ENCODE peak calls at places on chromosomes 16 and 17, in nine cellular contexts. Z is pancreas, H is foreskin fibroblast, G is psoas muscle, R is epithelial cell of proximal tubule, L is kidney epithelial cell, S is stomach, Q is NB4, F is ovary. U is an unnamed sample.

GRCh38 chr17:41413353-41413752 is 11.0 kb downstream of the KRT37 start:
- DNase-seq in Z (no peak), H (no peak), G (no peak), R (no peak), L (no peak), S (no peak), Q (no peak), F (no peak), U (no peak)

GRCh38 chr17:9566067-9566466 is 9.6 kb downstream of the STX8 start:
- DNase-seq in Z (no peak), H (no peak), G (no peak), R (no peak), L (no peak), S (no peak), Q (no peak), F (no peak), U (no peak)

GRCh38 chr17:50479522-50480141 is 972 bp downstream of the RSAD1 start:
- DNase-seq in Z (peak; percentile 78), H (peak; percentile 76), G (peak; percentile 89), R (no peak), L (no peak), S (peak; percentile 79), Q (peak; percentile 90), F (peak; percentile 75), U (no peak)

GRCh38 chr16:66881014-66881417 is 701 bp downstream of the PDP2 start:
- DNase-seq in Z (no peak), H (no peak), G (no peak), R (no peak), L (no peak), S (no peak), Q (peak; percentile 57), F (no peak), U (no peak)

GRCh38 chr16:61681673-61682072 is 354.6 kb downstream of the CDH8 start:
- DNase-seq in Z (no peak), H (no peak), G (no peak), R (no peak), L (no peak), S (no peak), Q (no peak), F (no peak), U (no peak)

GRCh38 chr17:77498875-77499698 is 358.3 kb downstream of the SEC14L1 start:
- DNase-seq in Z (no peak), H (no peak), G (peak; percentile 39), R (no peak), L (no peak), S (no peak), Q (no peak), F (no peak), U (no peak)

GRCh38 chr17:41919840-41920579 is 1.3 kb upstream of the ACLY start:
- DNase-seq in Z (peak; percentile 55), H (peak; percentile 30), G (peak; percentile 66), R (no peak), L (no peak), S (no peak), Q (peak; percentile 67), F (peak; percentile 52), U (no peak)

GRCh38 chr17:76700627-76701470 is 9.9 kb downstream of the MXRA7 start:
- DNase-seq in Z (no peak), H (peak; percentile 81), G (peak; percentile 87), R (no peak), L (no peak), S (no peak), Q (peak; percentile 61), F (peak; percentile 77), U (no peak)

GRCh38 chr17:81928497-81929252 is 1.1 kb upstream of the MAFG start:
- DNase-seq in Z (peak; percentile 57), H (no peak), G (peak; percentile 63), R (no peak), L (no peak), S (no peak), Q (peak; percentile 36), F (no peak), U (no peak)

GRCh38 chr16:81784042-81784785 is 5.1 kb downstream of the PLCG2 start:
- DNase-seq in Z (no peak), H (no peak), G (no peak), R (no peak), L (no peak), S (no peak), Q (no peak), F (no peak), U (no peak)

GRCh38 chr16:55569025-55569424 is 2.5 kb downstream of the CAPNS2 start:
- DNase-seq in Z (no peak), H (no peak), G (no peak), R (no peak), L (no peak), S (no peak), Q (peak; percentile 83), F (no peak), U (no peak)

GRCh38 chr17:82959242-82959930 is 119.6 kb upstream of the ZNF750 start:
- DNase-seq in Z (no peak), H (no peak), G (peak; percentile 31), R (no peak), L (no peak), S (peak; percentile 14), Q (no peak), F (peak; percentile 32), U (no peak)

GRCh38 chr17:83012873-83013778 is 66.3 kb upstream of the METRNL start:
- DNase-seq in Z (no peak), H (peak; percentile 78), G (no peak), R (no peak), L (no peak), S (no peak), Q (no peak), F (no peak), U (peak; percentile 81)

GRCh38 chr17:9557356-9557755 is 18.3 kb downstream of the STX8 start:
- DNase-seq in Z (no peak), H (no peak), G (no peak), R (no peak), L (no peak), S (no peak), Q (no peak), F (no peak), U (no peak)

GRCh38 chr17:42653179-42654124 is 5.6 kb upstream of the TUBG2 start:
- DNase-seq in Z (peak; percentile 66), H (peak; percentile 63), G (peak; percentile 85), R (no peak), L (no peak), S (no peak), Q (no peak), F (peak; percentile 83), U (no peak)

GRCh38 chr16:15704545-15704987 is 54.5 kb downstream of the NDE1 start:
- DNase-seq in Z (peak; percentile 67), H (peak; percentile 54), G (peak; percentile 83), R (no peak), L (no peak), S (peak; percentile 70), Q (peak; percentile 76), F (peak; percentile 83), U (peak; percentile 7)
- TF ChIP-seq CTCF in Z (peak; percentile 70), H (peak; percentile 80), G (peak; percentile 82), R (peak; percentile 87), L (peak; percentile 77), S (peak; percentile 52), Q (peak; percentile 75), F (peak; percentile 40), U (peak; percentile 88)

GRCh38 chr17:56929362-56929969 is 15.6 kb upstream of the TRIM25 start:
- DNase-seq in Z (no peak), H (no peak), G (no peak), R (no peak), L (no peak), S (no peak), Q (peak; percentile 43), F (no peak), U (no peak)

GRCh38 chr17:56925088-56925487 is 11.2 kb upstream of the TRIM25 start:
- DNase-seq in Z (no peak), H (no peak), G (no peak), R (no peak), L (no peak), S (no peak), Q (no peak), F (no peak), U (no peak)

GRCh38 chr17:56926704-56927103 is 12.9 kb upstream of the TRIM25 start:
- DNase-seq in Z (no peak), H (no peak), G (no peak), R (no peak), L (no peak), S (no peak), Q (no peak), F (no peak), U (no peak)

GRCh38 chr17:56928586-56928985 is 14.7 kb upstream of the TRIM25 start:
- DNase-seq in Z (no peak), H (no peak), G (no peak), R (no peak), L (no peak), S (no peak), Q (no peak), F (no peak), U (no peak)

GRCh38 chr17:56926270-56926669 is 12.4 kb upstream of the TRIM25 start:
- DNase-seq in Z (no peak), H (no peak), G (no peak), R (no peak), L (no peak), S (no peak), Q (no peak), F (no peak), U (no peak)
- H3K4me3 ChIP-seq in Z (no peak overlapping the region), H (no peak overlapping the region), G (no peak overlapping the region), R (no peak overlapping the region), L (no peak overlapping the region), S (no peak overlapping the region), Q (no peak overlapping the region), F (no peak overlapping the region), U (no peak overlapping the region)

GRCh38 chr17:54945671-54946070 is 22.8 kb downstream of the COX11 start:
- DNase-seq in Z (no peak), H (no peak), G (no peak), R (no peak), L (no peak), S (no peak), Q (no peak), F (no peak), U (no peak)
- TF ChIP-seq CTCF in Z (no peak), H (no peak), G (no peak), R (no peak), L (no peak), S (no peak), Q (no peak), F (no peak), U (no peak)

DNA sequence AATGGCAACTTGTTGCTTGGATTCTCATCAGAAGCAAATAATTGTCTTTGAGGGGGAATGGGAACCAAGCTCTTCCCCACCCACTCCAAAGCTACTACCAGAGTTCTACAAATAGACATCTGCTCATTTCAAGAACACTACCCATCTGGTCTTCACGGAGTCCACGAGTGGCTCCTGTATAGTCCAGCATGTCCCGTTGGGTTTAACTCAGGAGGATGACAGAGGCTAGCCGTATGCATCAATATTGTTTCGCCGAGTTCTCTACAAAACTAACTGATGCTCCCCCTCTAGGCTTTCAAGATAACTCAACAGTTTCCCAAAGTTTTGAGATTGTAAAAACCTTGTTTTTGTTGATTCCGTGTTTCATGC is 730 bp upstream of the BLMH start:
- DNase-seq in Z (no peak), H (no peak), G (no peak), R (no peak), L (no peak), S (no peak), Q (no peak), F (no peak), U (no peak)
- H3K4me3 ChIP-seq in Z (no peak overlapping the region), H (peak overlapping the region; percentile 70), G (peak overlapping the region; percentile 86), R (peak overlapping the region; percentile 67), L (peak overlapping the region; percentile 78), S (peak overlapping the region; percentile 100), Q (peak overlapping the region; percentile 65), F (peak overlapping the region; percentile 98), U (peak overlapping the region; percentile 90)